ENCODE peak calls at places on chromosomes 6 and 20, in ten cellular contexts. Z is astrocyte of the spinal cord; O is CD8-positive, alpha-beta T cell; H is psoas muscle; X is OCI-LY7; Q is A673; A is GM12865; D is spleen; K is neural crest cell; M is heart left ventricle. Y is an unnamed sample.

GRCh38 chr6:41462980-41463930 is 82.9 kb upstream of the FOXP4 start:
- DNase-seq in Z (peak), O (no peak), H (peak), X (peak), Q (no peak), A (peak), D (no peak), K (peak), M (peak), Y (no peak)

GRCh38 chr20:3797592-3798404 is 1.7 kb downstream of the CDC25B start:
- DNase-seq in Z (no peak), O (no peak), H (no peak), X (peak), Q (no peak), A (peak), D (peak), K (no peak), M (no peak), Y (no peak)

GRCh38 chr6:45420083-45420908 is 42.6 kb upstream of the SUPT3H start:
- DNase-seq in Z (peak), O (peak), H (no peak), X (no peak), Q (peak), A (no peak), D (peak), K (peak), M (no peak), Y (no peak)

GRCh38 chr6:1321715-1322114 is 9.8 kb downstream of the FOXQ1 start:
- DNase-seq in Z (no peak), O (no peak), H (no peak), X (no peak), Q (peak), A (no peak), D (no peak), K (no peak), M (no peak), Y (no peak)

GRCh38 chr6:3438190-3439167 is 18.4 kb downstream of the SLC22A23 start:
- DNase-seq in Z (peak), O (no peak), H (peak), X (no peak), Q (peak), A (no peak), D (no peak), K (no peak), M (no peak), Y (no peak)

GRCh38 chr20:592506-592905 is 17.6 kb downstream of the TCF15 start:
- DNase-seq in Z (no peak), O (no peak), H (no peak), X (no peak), Q (no peak), A (no peak), D (no peak), K (no peak), M (no peak), Y (no peak)

GRCh38 chr6:8441452-8441851 is 6.1 kb upstream of the SLC35B3 start:
- DNase-seq in Z (no peak), O (no peak), H (no peak), X (no peak), Q (no peak), A (no peak), D (no peak), K (no peak), M (no peak), Y (no peak)

GRCh38 chr6:138036955-138037592 is 70.1 kb downstream of the PERP start:
- DNase-seq in Z (peak), O (no peak), H (no peak), X (no peak), Q (no peak), A (no peak), D (no peak), K (no peak), M (no peak), Y (no peak)

GRCh38 chr6:93721386-93722048 is 302.2 kb upstream of the EPHA7 start:
- DNase-seq in Z (peak), O (no peak), H (no peak), X (peak), Q (peak), A (peak), D (no peak), K (no peak), M (no peak), Y (no peak)

GRCh38 chr20:21522479-21523397 is 8.9 kb upstream of the NKX2-2 start:
- DNase-seq in Z (no peak), O (no peak), H (no peak), X (no peak), Q (peak), A (no peak), D (no peak), K (no peak), M (no peak), Y (no peak)
- TF ChIP-seq CTCF in Z (no peak), O (no peak), H (no peak), X (no peak), Q (no peak), A (no peak), D (no peak), K (no peak), M (no peak), Y (no peak)

GRCh38 chr20:63815869-63816268 is 15.2 kb downstream of the ZBTB46 start:
- DNase-seq in Z (no peak), O (no peak), H (no peak), X (no peak), Q (no peak), A (no peak), D (no peak), K (no peak), M (no peak), Y (no peak)
- TF ChIP-seq CTCF in Z (no peak), O (no peak), H (no peak), X (no peak), Q (no peak), A (no peak), D (no peak), K (no peak), M (no peak), Y (no peak)

DNA sequence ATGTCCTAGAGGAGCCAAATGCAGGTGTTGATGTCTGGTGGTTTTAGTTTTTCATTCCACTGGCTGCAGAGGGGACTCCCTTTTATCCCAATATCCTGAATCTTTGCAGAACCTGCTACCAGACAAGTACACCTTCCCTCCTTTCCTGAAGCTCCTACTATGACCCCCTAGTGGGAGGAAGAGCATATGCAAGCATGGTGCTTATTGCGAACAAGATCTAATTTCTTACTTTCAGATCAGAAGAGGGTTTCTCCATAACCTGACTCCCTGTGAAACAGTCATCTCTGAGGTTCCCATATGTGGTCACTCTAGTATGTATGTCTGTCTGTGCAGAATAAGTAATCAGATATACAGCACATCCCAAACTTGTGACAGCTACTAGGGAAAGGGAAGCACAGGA is 277.2 kb downstream of the ARHGAP18 start:
- DNase-seq in Z (peak), O (no peak), H (no peak), X (no peak), Q (peak), A (no peak), D (no peak), K (no peak), M (no peak), Y (no peak)
- TF ChIP-seq CTCF in Z (peak), O (no peak), H (no peak), X (peak), Q (peak), A (peak), D (no peak), K (peak), M (no peak), Y (no peak)

GRCh38 chr20:20021835-20022234 is 4.7 kb downstream of the NAA20 start:
- DNase-seq in Z (no peak), O (no peak), H (no peak), X (no peak), Q (no peak), A (no peak), D (no peak), K (no peak), M (no peak), Y (no peak)

GRCh38 chr20:20024942-20025341 is 7.8 kb downstream of the NAA20 start:
- DNase-seq in Z (peak), O (no peak), H (no peak), X (no peak), Q (no peak), A (no peak), D (no peak), K (no peak), M (no peak), Y (no peak)

GRCh38 chr20:20023395-20023794 is 6.2 kb downstream of the NAA20 start:
- DNase-seq in Z (no peak), O (no peak), H (no peak), X (no peak), Q (no peak), A (no peak), D (no peak), K (no peak), M (no peak), Y (no peak)

GRCh38 chr20:20019123-20019522 is 2.0 kb downstream of the NAA20 start:
- DNase-seq in Z (no peak), O (no peak), H (no peak), X (no peak), Q (no peak), A (no peak), D (no peak), K (no peak), M (no peak), Y (no peak)

GRCh38 chr20:20022498-20022897 is 5.3 kb downstream of the NAA20 start:
- DNase-seq in Z (no peak), O (no peak), H (no peak), X (no peak), Q (no peak), A (peak), D (no peak), K (no peak), M (no peak), Y (no peak)
- TF ChIP-seq CTCF in Z (no peak), O (no peak), H (no peak), X (no peak), Q (no peak), A (no peak), D (no peak), K (no peak), M (no peak), Y (no peak)

DNA sequence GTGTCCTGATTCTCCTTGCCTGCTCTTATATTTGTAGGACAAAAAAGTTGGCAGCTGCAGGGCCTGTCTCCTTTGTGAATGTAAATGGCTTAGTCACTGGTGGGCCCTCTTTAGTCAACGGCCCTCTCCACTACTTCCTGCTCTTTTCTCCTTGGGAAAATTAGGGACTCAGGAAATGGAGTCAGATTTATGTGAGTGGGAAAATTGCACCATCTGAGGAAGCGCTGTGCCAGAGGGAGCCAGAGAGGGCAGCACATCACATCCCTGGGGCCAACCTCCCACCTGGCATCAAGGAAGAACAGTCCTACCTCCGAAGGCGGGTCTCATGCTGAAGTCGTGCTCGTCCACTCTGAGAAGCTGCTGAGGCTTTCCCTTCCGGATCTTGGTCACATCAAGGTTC is 15.6 kb downstream of the GABRR2 start:
- DNase-seq in Z (no peak), O (no peak), H (no peak), X (no peak), Q (peak), A (no peak), D (no peak), K (no peak), M (no peak), Y (no peak)
- TF ChIP-seq CTCF in Z (peak), O (no peak), H (no peak), X (peak), Q (peak), A (no peak), D (no peak), K (peak), M (no peak), Y (no peak)

DNA sequence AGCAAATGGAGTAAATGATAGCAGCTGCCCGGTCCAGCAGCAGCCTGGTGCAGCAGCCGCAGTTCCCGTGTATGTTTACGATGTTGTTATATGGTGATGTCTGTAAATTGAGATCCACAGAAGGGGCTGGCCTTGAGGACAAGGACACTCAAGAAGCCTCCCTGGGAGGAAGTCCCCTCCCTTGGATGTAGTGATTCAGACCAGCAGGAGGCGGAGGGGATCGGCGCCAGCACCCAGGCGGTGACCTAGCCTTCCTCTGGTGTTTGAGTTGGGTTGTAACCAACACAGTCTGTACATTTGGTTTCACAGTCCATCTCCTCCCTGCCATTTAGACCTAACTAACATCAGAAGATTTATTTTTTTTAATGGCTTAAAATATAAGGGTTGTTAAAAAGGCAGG is 187.8 kb downstream of the SYNDIG1 start:
- DNase-seq in Z (peak), O (no peak), H (no peak), X (no peak), Q (peak), A (no peak), D (no peak), K (no peak), M (no peak), Y (no peak)
- TF ChIP-seq CTCF in Z (peak), O (no peak), H (no peak), X (no peak), Q (peak), A (no peak), D (no peak), K (no peak), M (no peak), Y (no peak)

GRCh38 chr20:58213112-58213511 is 15.3 kb downstream of the ANKRD60 start:
- DNase-seq in Z (no peak), O (no peak), H (no peak), X (no peak), Q (no peak), A (no peak), D (peak), K (no peak), M (no peak), Y (no peak)
- TF ChIP-seq CTCF in Z (peak), O (no peak), H (no peak), X (no peak), Q (peak), A (no peak), D (no peak), K (no peak), M (no peak), Y (no peak)